ENCODE peak calls at places on chromosomes 6 and 20, in eight cellular contexts. J, L, O, V, N, R, A and I are unnamed samples.

GRCh38 chr6:28643017-28643740 is 117.5 kb downstream of the GPX5 start:
- DNase-seq in J (peak), L (no peak), O (no peak), V (no peak), N (no peak), R (no peak), A (no peak), I (peak)

GRCh38 chr20:10185741-10186558 is 32.7 kb upstream of the SNAP25 start:
- DNase-seq in J (no peak), L (peak), O (no peak), V (no peak), N (no peak), R (no peak), A (no peak), I (no peak)

GRCh38 chr6:155495011-155495768 is 39.6 kb upstream of the NOX3 start:
- DNase-seq in J (peak), L (no peak), O (no peak), V (peak), N (no peak), R (peak), A (peak), I (peak)

GRCh38 chr20:63351380-63351700 is 9.8 kb downstream of the CHRNA4 start:
- DNase-seq in J (no peak), L (no peak), O (no peak), V (no peak), N (no peak), R (no peak), A (no peak), I (no peak)

GRCh38 chr6:38182426-38182825 is 362.9 kb downstream of the ZFAND3 start:
- DNase-seq in J (no peak), L (peak), O (no peak), V (no peak), N (no peak), R (no peak), A (no peak), I (no peak)

GRCh38 chr20:50197463-50197862 is 6.8 kb downstream of the CEBPB start:
- DNase-seq in J (no peak), L (no peak), O (no peak), V (no peak), N (no peak), R (no peak), A (no peak), I (no peak)

GRCh38 chr20:40607927-40608326 is 81.1 kb downstream of the MAFB start:
- DNase-seq in J (no peak), L (no peak), O (no peak), V (no peak), N (no peak), R (no peak), A (no peak), I (no peak)

GRCh38 chr6:124967444-124967843 is 5.2 kb downstream of the RNF217 start:
- DNase-seq in J (peak), L (no peak), O (no peak), V (no peak), N (no peak), R (no peak), A (no peak), I (no peak)

GRCh38 chr6:169019727-169020491 is 233.7 kb downstream of the THBS2 start:
- DNase-seq in J (peak), L (no peak), O (no peak), V (no peak), N (no peak), R (no peak), A (no peak), I (no peak)

GRCh38 chr6:26223677-26224546 is 136.7 kb downstream of the HFE start:
- DNase-seq in J (peak), L (peak), O (peak), V (peak), N (peak), R (peak), A (peak), I (peak)
- TF ChIP-seq POLR2A in J (peak), L (no peak), O (no peak), V (peak), N (no peak), R (peak), A (peak), I (peak)

DNA sequence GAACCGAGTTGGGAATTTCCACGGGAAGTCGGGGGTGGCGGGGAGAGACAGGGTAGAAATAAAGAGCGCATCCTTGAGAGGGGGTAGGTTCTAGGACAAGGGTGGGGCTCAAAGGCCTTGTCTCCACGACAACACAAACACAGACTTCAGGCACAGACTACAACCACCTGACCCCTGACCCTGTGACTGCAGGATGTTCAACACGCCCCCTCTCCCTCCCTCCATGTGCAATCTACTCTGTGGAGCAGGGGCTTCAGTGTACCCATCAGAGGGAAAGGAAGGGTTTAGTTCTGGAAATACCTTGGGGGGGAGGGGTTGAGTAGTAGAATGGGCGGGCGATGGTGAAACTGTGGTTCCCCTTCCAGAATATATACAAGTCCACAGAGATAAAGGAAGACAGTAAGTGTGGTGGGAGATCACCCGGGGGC is 651 bp upstream of the TAPBP start:
- DNase-seq in J (peak), L (peak), O (peak), V (peak), N (peak), R (peak), A (peak), I (peak)
- TF ChIP-seq POLR2A in J (no peak), L (no peak), O (no peak), V (no peak), N (no peak), R (no peak), A (no peak), I (no peak)

GRCh38 chr6:130018292-130018829 is at the start of gene L3MBTL3:
- DNase-seq in J (peak), L (peak), O (peak), V (peak), N (peak), R (peak), A (peak), I (peak)
- TF ChIP-seq POLR2A in J (no peak), L (no peak), O (no peak), V (peak), N (no peak), R (no peak), A (no peak), I (peak)

GRCh38 chr6:129750390-129750789 is 40.4 kb upstream of the ARHGAP18 start:
- DNase-seq in J (no peak), L (no peak), O (no peak), V (no peak), N (no peak), R (no peak), A (no peak), I (no peak)

GRCh38 chr6:129747588-129748112 is 37.7 kb upstream of the ARHGAP18 start:
- DNase-seq in J (no peak), L (no peak), O (no peak), V (no peak), N (no peak), R (no peak), A (no peak), I (no peak)

GRCh38 chr6:129749749-129750120 is 39.8 kb upstream of the ARHGAP18 start:
- DNase-seq in J (peak), L (no peak), O (no peak), V (no peak), N (no peak), R (peak), A (no peak), I (no peak)

GRCh38 chr6:129748901-129749748 is 39.1 kb upstream of the ARHGAP18 start:
- DNase-seq in J (peak), L (no peak), O (no peak), V (no peak), N (no peak), R (no peak), A (no peak), I (no peak)

DNA sequence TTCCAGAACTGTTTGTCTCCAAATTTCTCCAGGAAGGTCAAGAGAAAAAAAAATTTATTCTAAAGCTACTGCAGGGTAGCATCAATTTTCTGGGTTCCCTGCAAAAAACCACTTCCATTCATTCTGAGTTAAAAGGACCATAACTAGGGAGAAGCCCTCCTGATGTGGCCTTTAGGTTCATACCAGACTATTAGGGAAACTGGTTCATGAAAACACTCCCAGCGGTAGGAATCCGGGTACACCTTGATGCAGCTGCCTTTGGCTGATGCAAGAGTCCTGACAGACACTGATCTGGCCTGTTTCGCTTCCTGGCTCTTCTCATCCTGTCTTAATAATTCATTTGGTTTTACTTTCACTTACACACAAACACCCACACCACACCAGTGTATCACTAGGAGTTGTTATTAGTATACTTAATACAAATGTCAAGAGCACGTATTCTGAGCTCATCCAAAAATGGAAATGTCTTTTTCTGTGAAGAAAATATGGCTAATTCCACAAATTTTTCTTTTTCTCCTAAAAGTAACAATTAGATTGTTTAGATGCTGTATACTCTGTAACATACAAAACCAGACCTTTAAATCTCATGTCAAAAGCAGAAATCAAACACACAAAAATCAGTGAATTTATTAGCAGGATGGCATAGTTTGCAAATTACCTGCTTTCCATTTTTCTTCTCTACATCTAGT is 38.4 kb upstream of the ARHGAP18 start:
- DNase-seq in J (peak), L (peak), O (no peak), V (peak), N (peak), R (peak), A (peak), I (peak)
- TF ChIP-seq POLR2A in J (no peak), L (no peak), O (no peak), V (no peak), N (no peak), R (no peak), A (no peak), I (no peak)

DNA sequence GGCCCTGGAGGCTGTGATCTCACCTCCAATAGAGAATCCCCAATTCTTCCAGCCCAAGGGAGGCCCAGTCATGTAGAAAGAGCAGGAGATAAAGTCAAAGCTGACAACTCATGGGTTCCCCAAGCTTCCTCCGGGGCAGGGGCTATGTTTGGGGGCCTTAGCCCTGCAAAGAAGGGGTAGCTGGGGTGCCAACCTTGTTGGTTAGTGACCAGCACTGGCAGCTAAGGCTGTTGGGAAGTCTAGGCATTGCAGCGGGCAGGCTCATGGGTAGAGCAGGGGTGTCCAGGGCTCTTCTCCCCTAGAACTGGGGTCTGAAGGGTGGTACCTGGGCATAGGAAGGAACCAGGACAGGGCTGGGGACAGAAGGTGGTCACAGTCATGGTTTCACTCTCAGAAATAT is 36.4 kb downstream of the TGM2 start:
- DNase-seq in J (no peak), L (no peak), O (no peak), V (no peak), N (no peak), R (no peak), A (peak), I (no peak)
- TF ChIP-seq POLR2A in J (no peak), L (no peak), O (no peak), V (no peak), N (no peak), R (no peak), A (no peak), I (no peak)

DNA sequence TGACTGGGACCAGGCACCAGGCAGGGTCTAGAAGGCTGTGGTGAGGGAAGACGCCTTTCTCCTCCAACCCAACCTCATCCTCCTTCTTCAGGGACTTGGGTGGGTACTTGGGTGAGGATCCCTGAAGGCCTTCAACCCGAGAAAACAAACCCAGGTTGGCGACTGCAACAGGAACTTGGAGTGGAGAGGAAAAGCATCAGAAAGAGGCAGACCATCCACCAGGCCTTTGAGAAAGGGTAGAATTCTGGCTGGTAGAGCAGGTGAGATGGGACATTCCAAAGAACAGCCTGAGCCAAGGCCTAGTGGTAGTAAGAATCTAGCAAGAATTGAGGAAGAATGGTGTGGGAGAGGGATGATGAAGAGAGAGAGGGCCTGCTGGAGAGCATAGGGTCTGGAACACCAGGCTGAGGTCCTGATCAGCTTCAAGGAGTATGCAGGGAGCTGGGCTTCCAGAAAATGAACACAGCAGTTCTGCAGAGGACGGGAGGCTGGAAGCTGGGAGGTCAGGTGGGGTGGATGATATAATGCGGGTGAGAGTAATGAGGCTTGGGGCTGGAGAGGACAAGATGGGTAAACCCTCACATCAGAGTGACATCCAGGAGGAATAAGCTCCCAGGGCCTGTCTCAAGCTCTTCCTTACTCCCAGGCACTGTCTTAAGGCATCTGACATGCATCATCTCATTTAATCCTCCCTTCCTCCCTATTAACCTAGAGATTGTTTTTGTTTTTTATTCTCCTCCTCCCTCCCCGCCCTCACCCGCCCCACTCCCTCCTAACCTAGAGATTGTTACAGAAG is 45.2 kb upstream of the TTPAL start:
- DNase-seq in J (no peak), L (no peak), O (no peak), V (no peak), N (no peak), R (no peak), A (no peak), I (no peak)
- TF ChIP-seq POLR2A in J (no peak), L (no peak), O (no peak), V (no peak), N (no peak), R (no peak), A (no peak), I (no peak)

DNA sequence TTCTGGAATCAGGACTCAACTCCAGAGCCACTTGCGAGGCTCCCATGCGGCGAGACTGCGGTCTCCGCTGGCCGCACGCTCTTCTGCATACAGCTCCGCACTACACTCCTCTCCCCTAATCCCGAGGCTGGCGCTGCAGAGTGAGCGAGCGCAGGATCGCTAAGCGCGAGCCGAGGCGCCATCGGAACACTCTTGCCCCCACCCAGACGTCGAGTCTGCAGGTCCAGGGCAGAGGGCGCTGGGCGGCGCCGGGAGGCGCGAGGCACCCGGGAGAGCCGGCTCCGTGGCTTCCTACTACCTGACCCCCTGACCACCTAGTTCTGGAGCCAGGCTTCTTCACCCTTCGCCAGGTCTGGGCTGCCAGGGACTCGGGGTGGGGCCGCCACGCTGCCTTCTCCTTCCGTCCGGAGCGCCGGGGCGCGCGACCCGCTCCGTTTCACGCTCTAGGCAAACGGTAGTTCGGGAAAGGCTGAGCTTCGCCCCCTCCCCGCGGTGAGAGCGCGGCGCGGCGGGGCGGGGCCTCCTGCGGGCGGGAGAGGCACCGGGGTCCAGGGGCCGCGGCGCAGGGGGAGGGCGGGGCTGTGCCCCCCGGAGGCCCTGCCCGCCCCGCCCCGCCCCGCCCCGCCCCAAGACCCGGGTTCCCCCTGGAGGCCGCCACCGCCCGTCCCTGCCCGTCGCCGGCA is 5.4 kb upstream of the TUBB2A start:
- DNase-seq in J (peak), L (peak), O (peak), V (peak), N (peak), R (no peak), A (peak), I (peak)
- TF ChIP-seq POLR2A in J (peak), L (no peak), O (peak), V (peak), N (no peak), R (peak), A (no peak), I (peak)

GRCh38 chr6:16149305-16149704 is 20.4 kb downstream of the MYLIP start:
- DNase-seq in J (no peak), L (no peak), O (no peak), V (no peak), N (no peak), R (no peak), A (no peak), I (no peak)

GRCh38 chr6:16150098-16150497 is 21.2 kb downstream of the MYLIP start:
- DNase-seq in J (no peak), L (no peak), O (no peak), V (no peak), N (no peak), R (no peak), A (no peak), I (no peak)

GRCh38 chr6:16146028-16146427 is 17.1 kb downstream of the MYLIP start:
- DNase-seq in J (no peak), L (no peak), O (no peak), V (no peak), N (no peak), R (no peak), A (no peak), I (no peak)

GRCh38 chr6:16146527-16146955 is 17.7 kb downstream of the MYLIP start:
- DNase-seq in J (no peak), L (peak), O (no peak), V (no peak), N (no peak), R (no peak), A (no peak), I (no peak)

GRCh38 chr6:16148498-16148897 is 19.6 kb downstream of the MYLIP start:
- DNase-seq in J (no peak), L (peak), O (no peak), V (peak), N (no peak), R (no peak), A (no peak), I (no peak)
- TF ChIP-seq POLR2A in J (no peak), L (no peak), O (no peak), V (no peak), N (no peak), R (no peak), A (no peak), I (no peak)

DNA sequence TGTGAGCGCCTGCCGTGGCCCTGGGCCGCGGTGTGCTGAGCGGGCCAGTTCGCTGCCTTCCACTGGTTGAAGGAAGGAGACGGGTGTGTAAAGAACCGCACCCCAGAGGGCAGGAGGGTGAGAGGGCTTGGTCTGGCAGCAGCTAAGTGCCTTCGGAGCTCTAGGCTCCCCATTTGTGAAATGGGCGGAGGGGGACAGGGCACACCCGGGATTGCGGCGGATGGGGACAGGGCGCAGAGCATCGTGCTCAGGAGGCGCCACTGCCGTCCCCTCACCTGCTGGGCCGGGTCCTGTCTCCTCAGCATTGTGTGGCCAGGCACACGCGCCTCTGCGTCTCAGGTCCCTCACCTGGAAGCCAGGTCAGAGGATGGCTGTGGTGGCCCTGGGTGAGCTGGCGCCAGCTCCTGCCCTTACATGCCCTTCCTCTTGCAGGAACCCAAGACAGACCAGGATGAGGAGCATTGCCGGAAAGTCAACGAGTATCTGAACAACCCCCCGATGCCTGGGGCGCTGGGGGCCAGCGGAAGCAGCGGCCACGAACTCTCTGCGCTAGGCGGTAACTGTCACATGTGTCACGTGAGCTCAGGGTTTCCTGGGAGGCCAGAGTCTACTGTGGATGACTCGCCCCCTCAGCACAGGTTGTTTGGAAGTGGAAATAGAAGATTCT is 3.1 kb downstream of the ADRM1 start:
- DNase-seq in J (no peak), L (no peak), O (no peak), V (no peak), N (no peak), R (no peak), A (no peak), I (no peak)
- TF ChIP-seq POLR2A in J (no peak), L (no peak), O (no peak), V (no peak), N (no peak), R (no peak), A (no peak), I (no peak)